ENCODE peak calls at places on chromosomes 2 and 18, in eight cellular contexts. Z is HS-27A, H is Calu3, Y is chondrocyte, V is left ventricle myocardium inferior, N is osteocyte, U is caudate nucleus, L is kidney tubule cell. B is an unnamed sample.

GRCh38 chr2:233779722-233780121 is 1.6 kb downstream of the MROH2A start:
- DNase-seq in V (no peak), H (no peak), Z (no peak), Y (no peak), U (no peak), L (no peak), N (no peak), B (no peak)

GRCh38 chr2:61350777-61351176 is 120.1 kb downstream of the USP34 start:
- DNase-seq in U (no peak), H (no peak), N (no peak), Z (no peak), Y (no peak), V (no peak), L (no peak), B (no peak)

GRCh38 chr2:191218292-191218898 is 26.8 kb upstream of the MYO1B start:
- DNase-seq in Z (no peak), Y (no peak), H (peak; percentile 68), U (no peak), V (no peak), N (no peak), L (peak; percentile 78), B (peak; percentile 78)

GRCh38 chr18:57029761-57030160 is 117.1 kb upstream of the BOD1L2 start:
- DNase-seq in N (no peak), Z (no peak), L (peak; percentile 9), V (no peak), Y (no peak), H (peak; percentile 8), U (no peak), B (no peak)

GRCh38 chr18:21241224-21242131 is 554 bp upstream of the GREB1L start:
- DNase-seq in N (no peak), Y (no peak), H (peak; percentile 22), L (no peak), V (no peak), Z (no peak), U (no peak), B (peak; percentile 34)

GRCh38 chr2:217065695-217066405 is 206.0 kb upstream of the TNP1 start:
- DNase-seq in L (peak; percentile 61), Z (peak; percentile 12), V (no peak), U (no peak), Y (no peak), N (no peak), H (no peak), B (peak; percentile 46)

GRCh38 chr18:74040459-74041332 is 106.9 kb downstream of the FBXO15 start:
- DNase-seq in U (no peak), N (no peak), Z (no peak), H (peak; percentile 78), Y (no peak), L (peak; percentile 35), V (no peak), B (peak; percentile 68)

GRCh38 chr2:17792515-17792914 is 23.7 kb upstream of the MSGN1 start:
- DNase-seq in Y (no peak), L (no peak), H (no peak), N (no peak), Z (no peak), V (no peak), U (no peak), B (no peak)

B was measured in hepatocyte.